ENCODE peak calls at places on chromosomes 3 and 15, in ten cellular contexts. U is B cell, O is lung, S is astrocyte of the spinal cord, Q is GM13977, H is ascending aorta, G is thoracic aorta, P is upper lobe of right lung, W is PC-9, I is bronchial epithelial cell. F is an unnamed sample.

GRCh38 chr15:81322708-81323253 is 1.2 kb downstream of the STARD5 start:
- DNase-seq in U (no peak), O (no peak), S (no peak), Q (no peak), H (no peak), G (no peak), P (no peak), W (no peak), I (peak; percentile 70), F (no peak)

GRCh38 chr15:70178335-70179084 is 80.8 kb upstream of the TLE3 start:
- DNase-seq in U (no peak), O (no peak), S (no peak), Q (no peak), H (no peak), G (no peak), P (no peak), W (no peak), I (no peak), F (no peak)

GRCh38 chr15:97301166-97301565 is 659.3 kb upstream of the ARRDC4 start:
- DNase-seq in U (no peak), O (no peak), S (no peak), Q (no peak), H (no peak), G (no peak), P (no peak), W (no peak), I (no peak), F (no peak)

GRCh38 chr3:112633191-112633590 is 7.8 kb downstream of the CCDC80 start:
- DNase-seq in U (no peak), O (no peak), S (no peak), Q (no peak), H (no peak), G (no peak), P (no peak), W (no peak), I (no peak), F (no peak)

GRCh38 chr15:55403531-55403930 is 4.6 kb downstream of the CCPG1 start:
- DNase-seq in U (peak; percentile 11), O (no peak), S (peak; percentile 67), Q (peak; percentile 29), H (no peak), G (no peak), P (no peak), W (peak; percentile 48), I (peak; percentile 39), F (no peak)

GRCh38 chr3:150449169-150449721 is 41.1 kb downstream of the TSC22D2 start:
- DNase-seq in U (no peak), O (no peak), S (peak; percentile 77), Q (no peak), H (no peak), G (no peak), P (no peak), W (peak; percentile 60), I (peak; percentile 79), F (no peak)

GRCh38 chr3:65672876-65673815 is 365.6 kb downstream of the MAGI1 start:
- DNase-seq in U (no peak), O (peak; percentile 51), S (peak; percentile 45), Q (no peak), H (no peak), G (no peak), P (peak; percentile 78), W (no peak), I (peak; percentile 56), F (peak; percentile 65)

GRCh38 chr3:78314327-78314726 is 1274.4 kb downstream of the ROBO2 start:
- DNase-seq in U (no peak), O (no peak), S (no peak), Q (no peak), H (no peak), G (no peak), P (no peak), W (no peak), I (no peak), F (no peak)

GRCh38 chr3:10259798-10260197 is 11.5 kb downstream of the TATDN2 start:
- DNase-seq in U (no peak), O (no peak), S (no peak), Q (no peak), H (no peak), G (no peak), P (no peak), W (no peak), I (no peak), F (no peak)

GRCh38 chr3:66625464-66626216 is 124.8 kb upstream of the LRIG1 start:
- DNase-seq in U (no peak), O (no peak), S (no peak), Q (no peak), H (no peak), G (no peak), P (no peak), W (no peak), I (no peak), F (no peak)

GRCh38 chr15:74200871-74201419 is 1.6 kb downstream of the STRA6 start:
- DNase-seq in U (no peak), O (no peak), S (peak; percentile 87), Q (no peak), H (no peak), G (no peak), P (no peak), W (peak; percentile 81), I (no peak), F (no peak)

GRCh38 chr3:194756460-194757355 is 71.0 kb downstream of the FAM43A start:
- DNase-seq in U (no peak), O (no peak), S (no peak), Q (no peak), H (no peak), G (no peak), P (no peak), W (no peak), I (no peak), F (no peak)
- TF ChIP-seq CTCF in U (no peak), O (no peak), S (no peak), Q (no peak), H (no peak), G (no peak), P (no peak), W (no peak), I (no peak), F (no peak)

GRCh38 chr3:53347261-53348064 is at the start of gene DCP1A:
- DNase-seq in U (peak; percentile 97), O (peak; percentile 96), S (peak; percentile 98), Q (peak; percentile 95), H (peak; percentile 98), G (peak; percentile 83), P (peak; percentile 96), W (peak; percentile 82), I (peak; percentile 93), F (peak; percentile 98)

GRCh38 chr3:53354945-53355498 is 7.7 kb upstream of the DCP1A start:
- DNase-seq in U (no peak), O (no peak), S (peak; percentile 19), Q (no peak), H (no peak), G (no peak), P (no peak), W (no peak), I (peak; percentile 51), F (no peak)

GRCh38 chr3:53346514-53346913 is 829 bp downstream of the DCP1A start:
- DNase-seq in U (peak; percentile 14), O (no peak), S (peak; percentile 26), Q (no peak), H (no peak), G (no peak), P (no peak), W (no peak), I (peak; percentile 21), F (peak; percentile 4)

GRCh38 chr3:53346922-53347260 is 452 bp downstream of the DCP1A start:
- DNase-seq in U (no peak), O (no peak), S (no peak), Q (peak; percentile 25), H (no peak), G (no peak), P (no peak), W (no peak), I (no peak), F (no peak)

DNA sequence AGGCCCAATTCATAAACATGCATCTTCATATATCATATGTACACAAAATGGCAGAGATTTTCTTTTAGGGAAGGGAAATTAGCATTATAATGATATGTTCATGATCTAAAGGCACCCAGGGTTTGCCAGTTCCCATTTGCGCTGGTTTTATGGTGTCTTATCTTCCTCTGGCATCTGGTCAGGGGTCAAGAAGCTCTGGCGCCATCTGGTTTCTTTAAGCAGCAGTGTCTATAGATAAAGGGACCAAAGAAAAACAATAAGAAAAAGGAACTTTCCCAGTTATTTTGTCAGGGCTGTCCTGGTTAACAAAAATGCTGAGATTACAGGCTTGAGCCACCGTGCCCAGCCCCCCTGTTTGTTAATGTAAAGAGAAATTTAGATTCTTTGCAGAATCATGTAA is 3.3 kb upstream of the DCP1A start:
- DNase-seq in U (no peak), O (no peak), S (no peak), Q (no peak), H (no peak), G (no peak), P (no peak), W (peak; percentile 43), I (peak; percentile 20), F (peak; percentile 40)
- TF ChIP-seq CTCF in U (no peak), O (no peak), S (peak; percentile 25), Q (peak; percentile 35), H (no peak), G (no peak), P (peak; percentile 21), W (peak; percentile 46), I (peak; percentile 22), F (no peak)

GRCh38 chr3:47003461-47004368 is 24.2 kb downstream of the NBEAL2 start:
- DNase-seq in U (no peak), O (no peak), S (no peak), Q (no peak), H (no peak), G (no peak), P (peak; percentile 51), W (no peak), I (no peak), F (no peak)

GRCh38 chr3:47001731-47002489 is 22.4 kb downstream of the NBEAL2 start:
- DNase-seq in U (no peak), O (no peak), S (no peak), Q (no peak), H (no peak), G (no peak), P (peak; percentile 61), W (no peak), I (no peak), F (no peak)

GRCh38 chr3:47000922-47001730 is 21.7 kb downstream of the NBEAL2 start:
- DNase-seq in U (no peak), O (no peak), S (no peak), Q (no peak), H (no peak), G (no peak), P (peak; percentile 60), W (no peak), I (no peak), F (no peak)

GRCh38 chr3:47004369-47005211 is 25.1 kb downstream of the NBEAL2 start:
- DNase-seq in U (no peak), O (no peak), S (no peak), Q (no peak), H (peak; percentile 55), G (no peak), P (peak; percentile 60), W (no peak), I (no peak), F (no peak)

GRCh38 chr3:47002490-47003410 is 23.3 kb downstream of the NBEAL2 start:
- DNase-seq in U (no peak), O (no peak), S (no peak), Q (no peak), H (no peak), G (no peak), P (peak; percentile 69), W (no peak), I (no peak), F (no peak)
- TF ChIP-seq CTCF in U (no peak), O (no peak), S (no peak), Q (peak; percentile 18), H (no peak), G (no peak), P (no peak), W (no peak), I (no peak), F (no peak)

GRCh38 chr3:52240059-52240885 is 1.3 kb upstream of the TWF2 start:
- DNase-seq in U (no peak), O (peak; percentile 64), S (peak; percentile 85), Q (no peak), H (peak; percentile 75), G (no peak), P (peak; percentile 67), W (peak; percentile 73), I (peak; percentile 72), F (peak; percentile 3)
- TF ChIP-seq CTCF in U (no peak), O (no peak), S (peak; percentile 18), Q (peak; percentile 18), H (no peak), G (no peak), P (no peak), W (no peak), I (peak; percentile 13), F (no peak)